ENCODE peak calls at places on chromosomes 3 and 15, in five cellular contexts. One of them, this sample, is unnamed.

GRCh38 chr15:99071091-99071680 is 33.7 kb upstream of the SYNM start:
- DNase-seq in GM23248: no peak
- DNase-seq in AG10803: no peak
- DNase-seq in fibroblast of villous mesenchyme: no peak
- DNase-seq in astrocyte of the cerebellum: no peak
- DNase-seq in this sample: no peak

GRCh38 chr3:105686324-105686897 is 182.4 kb downstream of the CBLB start:
- DNase-seq in AG10803: peak
- DNase-seq in fibroblast of villous mesenchyme: peak
- DNase-seq in astrocyte of the cerebellum: peak
- DNase-seq in GM23248: peak
- DNase-seq in this sample: peak

GRCh38 chr3:142436936-142437585 is 10.8 kb downstream of the XRN1 start:
- DNase-seq in astrocyte of the cerebellum: no peak
- DNase-seq in AG10803: no peak
- DNase-seq in GM23248: no peak
- DNase-seq in fibroblast of villous mesenchyme: no peak
- DNase-seq in this sample: no peak

GRCh38 chr15:88769161-88769971 is 33.9 kb upstream of the ACAN start:
- DNase-seq in astrocyte of the cerebellum: no peak
- DNase-seq in AG10803: peak
- DNase-seq in fibroblast of villous mesenchyme: no peak
- DNase-seq in GM23248: peak
- DNase-seq in this sample: no peak

GRCh38 chr15:78716651-78717050 is 75.6 kb upstream of the CHRNB4 start:
- DNase-seq in AG10803: no peak
- DNase-seq in fibroblast of villous mesenchyme: no peak
- DNase-seq in astrocyte of the cerebellum: no peak
- DNase-seq in GM23248: peak
- DNase-seq in this sample: no peak

GRCh38 chr3:112128843-112129727 is 4.0 kb downstream of the GCSAM start:
- DNase-seq in AG10803: peak
- DNase-seq in GM23248: peak
- DNase-seq in astrocyte of the cerebellum: no peak
- DNase-seq in fibroblast of villous mesenchyme: peak
- DNase-seq in this sample: no peak

GRCh38 chr3:141243295-141243707 is 11.7 kb downstream of the PXYLP1 start:
- DNase-seq in AG10803: no peak
- DNase-seq in astrocyte of the cerebellum: no peak
- DNase-seq in GM23248: peak
- DNase-seq in fibroblast of villous mesenchyme: no peak
- DNase-seq in this sample: no peak

GRCh38 chr3:10162147-10162546 is 2.6 kb upstream of the IRAK2 start:
- DNase-seq in GM23248: no peak
- DNase-seq in astrocyte of the cerebellum: no peak
- DNase-seq in fibroblast of villous mesenchyme: no peak
- DNase-seq in AG10803: no peak
- DNase-seq in this sample: no peak

GRCh38 chr3:43862470-43862869 is 171.7 kb downstream of the ABHD5 start:
- DNase-seq in GM23248: no peak
- DNase-seq in AG10803: no peak
- DNase-seq in astrocyte of the cerebellum: no peak
- DNase-seq in fibroblast of villous mesenchyme: no peak
- DNase-seq in this sample: no peak

GRCh38 chr15:100714034-100714748 is 111.8 kb downstream of the ASB7 start:
- DNase-seq in fibroblast of villous mesenchyme: no peak
- DNase-seq in GM23248: no peak
- DNase-seq in AG10803: no peak
- DNase-seq in astrocyte of the cerebellum: no peak
- DNase-seq in this sample: no peak

GRCh38 chr3:128567705-128568356 is 74.8 kb upstream of the GATA2 start:
- DNase-seq in GM23248: no peak
- DNase-seq in astrocyte of the cerebellum: no peak
- DNase-seq in fibroblast of villous mesenchyme: no peak
- DNase-seq in AG10803: no peak
- DNase-seq in this sample: no peak

GRCh38 chr3:163943664-163944063 is 1134.6 kb downstream of the SI start:
- DNase-seq in fibroblast of villous mesenchyme: no peak
- DNase-seq in GM23248: no peak
- DNase-seq in AG10803: no peak
- DNase-seq in astrocyte of the cerebellum: no peak
- DNase-seq in this sample: no peak
- H3K4me3 ChIP-seq in fibroblast of villous mesenchyme: no peak
- H3K4me3 ChIP-seq in GM23248: no peak
- H3K4me3 ChIP-seq in AG10803: no peak
- H3K4me3 ChIP-seq in astrocyte of the cerebellum: no peak
- H3K4me3 ChIP-seq in this sample: no peak

GRCh38 chr3:124444075-124444474 is 286.2 kb upstream of the UMPS start:
- DNase-seq in AG10803: no peak
- DNase-seq in fibroblast of villous mesenchyme: no peak
- DNase-seq in astrocyte of the cerebellum: no peak
- DNase-seq in GM23248: no peak
- DNase-seq in this sample: no peak
- H3K4me3 ChIP-seq in AG10803: no peak
- H3K4me3 ChIP-seq in fibroblast of villous mesenchyme: no peak
- H3K4me3 ChIP-seq in astrocyte of the cerebellum: no peak
- H3K4me3 ChIP-seq in GM23248: no peak
- H3K4me3 ChIP-seq in this sample: no peak

DNA sequence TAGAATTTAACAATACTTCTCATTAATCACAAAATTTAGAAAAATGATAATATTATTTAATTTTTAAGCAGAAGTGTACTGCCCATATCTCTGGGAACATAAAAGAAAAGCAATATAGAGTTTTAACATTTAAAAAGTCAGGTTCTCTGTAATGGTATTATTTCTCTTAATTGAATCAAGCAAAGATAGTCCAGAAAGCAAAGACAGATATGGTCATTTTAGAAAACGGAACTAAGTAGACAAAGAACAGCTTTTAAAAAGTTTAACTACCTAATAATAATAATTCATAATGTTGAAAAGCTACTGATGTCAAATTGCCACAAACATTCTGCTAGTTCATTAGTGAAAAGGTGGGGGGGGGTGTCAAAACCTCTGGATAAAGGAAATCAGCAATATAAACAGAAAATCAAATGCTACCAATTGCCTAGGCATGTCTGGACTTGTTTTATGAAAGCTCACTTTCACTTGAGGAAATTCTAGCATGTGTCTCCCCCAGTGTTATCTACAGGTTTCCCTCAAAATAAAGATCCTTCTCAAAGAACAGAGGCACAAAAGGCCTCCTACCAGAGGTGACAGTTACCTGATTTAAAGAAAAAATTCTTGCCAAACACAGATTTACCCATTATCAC is 1.7 kb downstream of the ZMAT3 start:
- DNase-seq in astrocyte of the cerebellum: no peak
- DNase-seq in AG10803: peak
- DNase-seq in fibroblast of villous mesenchyme: peak
- DNase-seq in GM23248: peak
- DNase-seq in this sample: no peak
- H3K4me3 ChIP-seq in astrocyte of the cerebellum: peak
- H3K4me3 ChIP-seq in AG10803: peak
- H3K4me3 ChIP-seq in fibroblast of villous mesenchyme: peak
- H3K4me3 ChIP-seq in GM23248: peak
- H3K4me3 ChIP-seq in this sample: peak

GRCh38 chr15:66404532-66404931 is 17.8 kb downstream of the MAP2K1 start:
- DNase-seq in astrocyte of the cerebellum: no peak
- DNase-seq in GM23248: no peak
- DNase-seq in AG10803: no peak
- DNase-seq in fibroblast of villous mesenchyme: no peak
- DNase-seq in this sample: no peak

GRCh38 chr15:66404122-66404521 is 17.4 kb downstream of the MAP2K1 start:
- DNase-seq in fibroblast of villous mesenchyme: no peak
- DNase-seq in astrocyte of the cerebellum: no peak
- DNase-seq in GM23248: no peak
- DNase-seq in AG10803: no peak
- DNase-seq in this sample: no peak

GRCh38 chr15:66405007-66405406 is 18.3 kb downstream of the MAP2K1 start:
- DNase-seq in astrocyte of the cerebellum: no peak
- DNase-seq in GM23248: no peak
- DNase-seq in fibroblast of villous mesenchyme: no peak
- DNase-seq in AG10803: no peak
- DNase-seq in this sample: no peak

GRCh38 chr15:66403323-66403722 is 16.6 kb downstream of the MAP2K1 start:
- DNase-seq in GM23248: no peak
- DNase-seq in fibroblast of villous mesenchyme: no peak
- DNase-seq in astrocyte of the cerebellum: no peak
- DNase-seq in AG10803: no peak
- DNase-seq in this sample: no peak

DNA sequence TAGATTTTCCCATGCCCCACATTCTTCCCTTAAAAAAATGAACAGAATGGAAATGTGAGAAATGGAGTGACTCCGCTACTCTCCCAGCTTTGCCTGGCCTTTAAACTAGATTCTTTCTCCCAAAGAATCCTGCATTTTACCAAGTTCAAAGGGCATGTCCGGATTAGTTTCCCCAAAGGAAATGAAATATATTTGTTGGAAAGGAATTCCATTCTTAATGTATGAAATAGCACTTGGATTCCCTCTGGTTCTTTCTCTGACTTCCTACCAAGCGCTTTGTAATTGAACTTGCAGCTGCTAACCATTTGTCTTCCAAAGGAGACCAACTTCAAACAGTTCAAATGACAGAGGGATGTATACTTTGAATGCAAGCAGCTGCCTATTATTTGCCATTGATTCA is 18.9 kb downstream of the MAP2K1 start:
- DNase-seq in GM23248: no peak
- DNase-seq in astrocyte of the cerebellum: no peak
- DNase-seq in AG10803: peak
- DNase-seq in fibroblast of villous mesenchyme: no peak
- DNase-seq in this sample: no peak
- H3K4me3 ChIP-seq in GM23248: no peak
- H3K4me3 ChIP-seq in astrocyte of the cerebellum: no peak
- H3K4me3 ChIP-seq in AG10803: no peak
- H3K4me3 ChIP-seq in fibroblast of villous mesenchyme: no peak
- H3K4me3 ChIP-seq in this sample: no peak

GRCh38 chr3:169939751-169940150 is 26.9 kb upstream of the SEC62 start:
- DNase-seq in fibroblast of villous mesenchyme: no peak
- DNase-seq in GM23248: no peak
- DNase-seq in astrocyte of the cerebellum: no peak
- DNase-seq in AG10803: no peak
- DNase-seq in this sample: no peak

GRCh38 chr3:169945313-169945712 is 21.3 kb upstream of the SEC62 start:
- DNase-seq in astrocyte of the cerebellum: no peak
- DNase-seq in GM23248: peak
- DNase-seq in fibroblast of villous mesenchyme: no peak
- DNase-seq in AG10803: no peak
- DNase-seq in this sample: no peak

GRCh38 chr3:169940486-169941181 is 26.0 kb upstream of the SEC62 start:
- DNase-seq in astrocyte of the cerebellum: no peak
- DNase-seq in GM23248: no peak
- DNase-seq in fibroblast of villous mesenchyme: no peak
- DNase-seq in AG10803: no peak
- DNase-seq in this sample: no peak

DNA sequence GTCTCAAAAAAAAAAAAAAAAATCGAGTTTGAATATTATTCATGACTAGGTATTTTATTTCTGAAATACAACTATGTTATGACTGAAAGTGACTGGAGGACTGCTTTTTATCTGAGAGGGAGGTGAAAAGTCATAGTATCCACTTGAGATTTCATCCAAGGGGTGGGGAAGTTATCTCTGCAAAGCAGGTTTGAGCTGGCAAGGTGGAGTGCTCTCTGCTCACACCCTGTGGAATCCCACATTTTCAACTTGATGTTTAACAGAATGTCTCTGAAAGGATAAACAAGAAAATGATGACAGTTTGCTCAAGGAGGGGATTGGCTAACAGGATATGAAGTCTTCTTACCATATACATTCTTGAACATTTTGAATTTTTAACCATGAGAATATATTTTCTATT is 27.3 kb upstream of the SEC62 start:
- DNase-seq in fibroblast of villous mesenchyme: no peak
- DNase-seq in astrocyte of the cerebellum: no peak
- DNase-seq in GM23248: no peak
- DNase-seq in AG10803: no peak
- DNase-seq in this sample: no peak
- H3K4me3 ChIP-seq in fibroblast of villous mesenchyme: no peak
- H3K4me3 ChIP-seq in astrocyte of the cerebellum: no peak
- H3K4me3 ChIP-seq in GM23248: no peak
- H3K4me3 ChIP-seq in AG10803: no peak
- H3K4me3 ChIP-seq in this sample: no peak

This sample was measured in retinal pigment epithelial cell.